ENCODE peak calls at places on chromosomes 12 and 14, in six cellular contexts. One of them, this sample, is unnamed.

GRCh38 chr12:62730649-62731377 is 204.1 kb downstream of the PPM1H start:
- DNase-seq in SK-N-SH: no peak
- DNase-seq in H1: no peak
- DNase-seq in GM12878: no peak
- DNase-seq in HepG2: no peak
- DNase-seq in K562: no peak
- DNase-seq in this sample: peak; percentile 79

GRCh38 chr12:107418976-107419375 is 266.6 kb upstream of the PWP1 start:
- DNase-seq in H1: no peak
- DNase-seq in GM12878: no peak
- DNase-seq in SK-N-SH: no peak
- DNase-seq in K562: no peak
- DNase-seq in HepG2: no peak
- DNase-seq in this sample: no peak

GRCh38 chr12:93164103-93164880 is 213.4 kb upstream of the NUDT4 start:
- DNase-seq in HepG2: peak; percentile 40
- DNase-seq in SK-N-SH: no peak
- DNase-seq in GM12878: no peak
- DNase-seq in K562: no peak
- DNase-seq in H1: no peak
- DNase-seq in this sample: no peak

GRCh38 chr12:38053655-38054464 is 262.7 kb upstream of the ALG10B start:
- DNase-seq in K562: peak; percentile 17
- DNase-seq in GM12878: no peak
- DNase-seq in SK-N-SH: peak; percentile 60
- DNase-seq in HepG2: peak; percentile 70
- DNase-seq in H1: no peak
- DNase-seq in this sample: peak; percentile 85

GRCh38 chr12:89370850-89371249 is 18.5 kb upstream of the DUSP6 start:
- DNase-seq in GM12878: no peak
- DNase-seq in H1: no peak
- DNase-seq in K562: no peak
- DNase-seq in SK-N-SH: no peak
- DNase-seq in HepG2: no peak
- DNase-seq in this sample: no peak

GRCh38 chr12:4908694-4909396 is 860 bp upstream of the KCNA1 start:
- DNase-seq in SK-N-SH: peak; percentile 12
- DNase-seq in HepG2: no peak
- DNase-seq in H1: peak; percentile 90
- DNase-seq in K562: no peak
- DNase-seq in GM12878: no peak
- DNase-seq in this sample: no peak

GRCh38 chr12:98424726-98425401 is 90.5 kb upstream of the TMPO start:
- DNase-seq in SK-N-SH: peak; percentile 70
- DNase-seq in HepG2: peak; percentile 46
- DNase-seq in GM12878: no peak
- DNase-seq in K562: peak; percentile 60
- DNase-seq in H1: no peak
- DNase-seq in this sample: peak; percentile 76

GRCh38 chr14:20742132-20742531 is 3.6 kb upstream of the EDDM3A start:
- DNase-seq in HepG2: no peak
- DNase-seq in SK-N-SH: no peak
- DNase-seq in K562: no peak
- DNase-seq in H1: no peak
- DNase-seq in GM12878: no peak
- DNase-seq in this sample: no peak

GRCh38 chr14:73924337-73924736 is 25.6 kb downstream of the FAM161B start:
- DNase-seq in K562: no peak
- DNase-seq in H1: no peak
- DNase-seq in GM12878: no peak
- DNase-seq in HepG2: no peak
- DNase-seq in SK-N-SH: no peak
- DNase-seq in this sample: no peak

GRCh38 chr14:64549805-64550538 is at the start of gene PPP1R36:
- DNase-seq in SK-N-SH: peak; percentile 71
- DNase-seq in HepG2: no peak
- DNase-seq in K562: no peak
- DNase-seq in H1: no peak
- DNase-seq in GM12878: no peak
- DNase-seq in this sample: no peak

GRCh38 chr14:38808734-38809455 is 294.1 kb downstream of the SEC23A start:
- DNase-seq in HepG2: peak; percentile 21
- DNase-seq in GM12878: no peak
- DNase-seq in H1: no peak
- DNase-seq in SK-N-SH: no peak
- DNase-seq in K562: no peak
- DNase-seq in this sample: peak; percentile 2

GRCh38 chr12:26317942-26318565 is 122.7 kb downstream of the SSPN start:
- DNase-seq in GM12878: no peak
- DNase-seq in K562: no peak
- DNase-seq in SK-N-SH: no peak
- DNase-seq in H1: no peak
- DNase-seq in HepG2: no peak
- DNase-seq in this sample: no peak

GRCh38 chr14:95545769-95546168 is 10.9 kb downstream of the GLRX5 start:
- DNase-seq in HepG2: no peak
- DNase-seq in SK-N-SH: no peak
- DNase-seq in K562: peak; percentile 41
- DNase-seq in H1: no peak
- DNase-seq in GM12878: no peak
- DNase-seq in this sample: peak; percentile 58
- TF ChIP-seq USF2 in HepG2: no peak
- TF ChIP-seq USF2 in SK-N-SH: no peak
- TF ChIP-seq USF2 in K562: no peak
- TF ChIP-seq USF2 in H1: no peak
- TF ChIP-seq USF2 in GM12878: no peak
- TF ChIP-seq USF2 in this sample: no peak

GRCh38 chr14:54839681-54840080 is 62.9 kb downstream of the GCH1 start:
- DNase-seq in HepG2: peak; percentile 89
- DNase-seq in SK-N-SH: no peak
- DNase-seq in GM12878: no peak
- DNase-seq in H1: no peak
- DNase-seq in K562: no peak
- DNase-seq in this sample: no peak
- TF ChIP-seq MAX in HepG2: peak; percentile 67
- TF ChIP-seq MAX in SK-N-SH: no peak
- TF ChIP-seq MAX in GM12878: no peak
- TF ChIP-seq MAX in H1: no peak
- TF ChIP-seq MAX in K562: no peak
- TF ChIP-seq MAX in this sample: no peak

DNA sequence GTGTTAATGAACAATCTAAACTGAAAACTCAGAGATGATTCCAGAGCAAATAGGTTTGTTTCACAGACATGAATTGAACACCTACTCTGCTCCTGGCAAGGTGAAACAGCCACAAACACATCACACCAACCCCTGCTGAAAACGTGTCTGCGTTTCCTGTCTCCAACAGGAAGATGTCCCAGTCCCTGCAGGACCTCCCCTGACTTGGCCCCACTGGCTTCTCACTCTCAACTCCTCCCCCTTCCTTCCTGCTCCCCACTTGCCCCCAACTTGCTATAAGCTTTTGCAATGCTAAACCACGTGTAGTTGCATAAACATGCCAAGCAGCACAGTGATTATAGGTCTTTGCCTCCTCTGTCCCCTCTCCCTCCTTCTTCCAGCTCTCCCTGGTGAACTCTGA is 567.6 kb downstream of the BCL11B start:
- DNase-seq in HepG2: no peak
- DNase-seq in SK-N-SH: no peak
- DNase-seq in K562: no peak
- DNase-seq in H1: no peak
- DNase-seq in GM12878: no peak
- DNase-seq in this sample: no peak
- TF ChIP-seq CHD2 in HepG2: no peak
- TF ChIP-seq CHD2 in SK-N-SH: no peak
- TF ChIP-seq CHD2 in K562: no peak
- TF ChIP-seq CHD2 in H1: no peak
- TF ChIP-seq CHD2 in GM12878: no peak
- TF ChIP-seq CHD2 in this sample: no peak

GRCh38 chr12:116370886-116371580 is 93.5 kb upstream of the MED13L start:
- DNase-seq in HepG2: no peak
- DNase-seq in H1: no peak
- DNase-seq in SK-N-SH: peak; percentile 60
- DNase-seq in K562: no peak
- DNase-seq in GM12878: no peak
- DNase-seq in this sample: no peak

GRCh38 chr12:116366456-116366776 is 88.9 kb upstream of the MED13L start:
- DNase-seq in SK-N-SH: peak; percentile 69
- DNase-seq in K562: no peak
- DNase-seq in GM12878: no peak
- DNase-seq in HepG2: no peak
- DNase-seq in H1: no peak
- DNase-seq in this sample: peak; percentile 75

GRCh38 chr12:116366824-116367223 is 89.3 kb upstream of the MED13L start:
- DNase-seq in K562: no peak
- DNase-seq in HepG2: no peak
- DNase-seq in H1: no peak
- DNase-seq in GM12878: no peak
- DNase-seq in SK-N-SH: no peak
- DNase-seq in this sample: no peak

GRCh38 chr12:116370004-116370404 is 92.5 kb upstream of the MED13L start:
- DNase-seq in HepG2: no peak
- DNase-seq in K562: no peak
- DNase-seq in H1: no peak
- DNase-seq in SK-N-SH: no peak
- DNase-seq in GM12878: no peak
- DNase-seq in this sample: no peak

GRCh38 chr12:116368196-116369194 is 91.0 kb upstream of the MED13L start:
- DNase-seq in K562: no peak
- DNase-seq in HepG2: no peak
- DNase-seq in SK-N-SH: no peak
- DNase-seq in GM12878: no peak
- DNase-seq in H1: no peak
- DNase-seq in this sample: peak; percentile 88
- TF ChIP-seq USF2 in K562: no peak
- TF ChIP-seq USF2 in HepG2: no peak
- TF ChIP-seq USF2 in SK-N-SH: no peak
- TF ChIP-seq USF2 in GM12878: no peak
- TF ChIP-seq USF2 in H1: no peak
- TF ChIP-seq USF2 in this sample: no peak